ENCODE peak calls at places on chromosomes 3 and 15, in ten cellular contexts. Q is pulmonary artery endothelial cell; M is neural crest cell; N is ELR; V is activated T-helper 1 cell treated with anti-CD3 and anti-CD28 coated beads, Interleukin-12 subunit alpha, Interleukin-12 subunit beta, Interleukin-2, Interleukin-4 antibody, amounts not matched to agents 30 ng/mL and 10 ng/mL and 1 ng/mL, durations not matched to agents 14 hours and 24 hours and 36 hours; R is choroid plexus epithelial cell; E is NCI-H460; A is A549; U is mesothelial cell of epicardium; F is LoVo. X is an unnamed sample.

GRCh38 chr3:11047500-11047899 is 55.0 kb downstream of the SLC6A1 start:
- DNase-seq in Q (no peak), M (no peak), N (no peak), V (no peak), R (no peak), E (no peak), A (no peak), U (no peak), F (no peak), X (no peak)

GRCh38 chr15:79673416-79674123 is 223.2 kb downstream of the MTHFS start:
- DNase-seq in Q (no peak), M (no peak), N (peak; percentile 86), V (no peak), R (peak; percentile 80), E (no peak), A (peak; percentile 36), U (no peak), F (no peak), X (no peak)

GRCh38 chr3:44989636-44990373 is 13.8 kb downstream of the EXOSC7 start:
- DNase-seq in Q (no peak), M (no peak), N (no peak), V (no peak), R (no peak), E (no peak), A (no peak), U (no peak), F (no peak), X (no peak)

GRCh38 chr3:98980915-98981596 is 79.6 kb upstream of the DCBLD2 start:
- DNase-seq in Q (no peak), M (no peak), N (peak; percentile 95), V (no peak), R (peak; percentile 60), E (no peak), A (peak; percentile 51), U (no peak), F (no peak), X (peak; percentile 46)

GRCh38 chr3:114447545-114447944 is 153.7 kb downstream of the TIGIT start:
- DNase-seq in Q (no peak), M (no peak), N (peak; percentile 24), V (no peak), R (peak; percentile 41), E (no peak), A (no peak), U (no peak), F (no peak), X (no peak)

GRCh38 chr3:52405066-52405465 is 39.8 kb downstream of the SEMA3G start:
- DNase-seq in Q (no peak), M (no peak), N (no peak), V (no peak), R (no peak), E (no peak), A (no peak), U (no peak), F (no peak), X (no peak)

GRCh38 chr15:57545995-57546394 is 45.7 kb upstream of the MYZAP start:
- DNase-seq in Q (no peak), M (no peak), N (no peak), V (no peak), R (no peak), E (no peak), A (no peak), U (no peak), F (no peak), X (no peak)

GRCh38 chr3:188320757-188321156 is 166.8 kb downstream of the LPP start:
- DNase-seq in Q (no peak), M (no peak), N (peak; percentile 90), V (no peak), R (peak; percentile 47), E (no peak), A (no peak), U (no peak), F (no peak), X (no peak)

GRCh38 chr3:78659386-78659987 is 1108.3 kb downstream of the ROBO1 start:
- DNase-seq in Q (peak; percentile 8), M (peak; percentile 50), N (peak; percentile 57), V (no peak), R (peak; percentile 74), E (peak; percentile 14), A (peak; percentile 54), U (no peak), F (peak; percentile 7), X (peak; percentile 52)

GRCh38 chr3:55698826-55699225 is 211.7 kb upstream of the WNT5A start:
- DNase-seq in Q (no peak), M (no peak), N (no peak), V (no peak), R (peak; percentile 65), E (no peak), A (no peak), U (no peak), F (no peak), X (no peak)

GRCh38 chr3:190847423-190847822 is 15.1 kb downstream of the GMNC start:
- DNase-seq in Q (no peak), M (no peak), N (no peak), V (no peak), R (no peak), E (no peak), A (no peak), U (no peak), F (no peak), X (no peak)

GRCh38 chr15:81744364-81744763 is 301.5 kb downstream of the MEX3B start:
- DNase-seq in Q (no peak), M (no peak), N (no peak), V (no peak), R (no peak), E (no peak), A (no peak), U (no peak), F (no peak), X (no peak)

GRCh38 chr3:71551286-71551919 is 32.1 kb downstream of the FOXP1 start:
- DNase-seq in Q (no peak), M (no peak), N (peak; percentile 75), V (no peak), R (peak; percentile 55), E (no peak), A (peak; percentile 12), U (no peak), F (no peak), X (peak; percentile 62)

X was measured in endothelial cell of umbilical vein.